ENCODE peak calls at places on chromosomes 4 and X, in seven cellular contexts. One of them, this sample, is unnamed.

GRCh38 chr4:19438228-19438627 is 813.5 kb upstream of the SLIT2 start:
- DNase-seq in uterus: no peak
- DNase-seq in tibial artery: no peak
- DNase-seq in omental fat pad: no peak
- DNase-seq in lung: no peak
- DNase-seq in A549: no peak
- DNase-seq in ascending aorta: no peak
- DNase-seq in this sample: peak

GRCh38 chr4:146545102-146545501 is 23.4 kb upstream of the SLC10A7 start:
- DNase-seq in uterus: no peak
- DNase-seq in tibial artery: no peak
- DNase-seq in omental fat pad: no peak
- DNase-seq in lung: no peak
- DNase-seq in A549: peak
- DNase-seq in ascending aorta: no peak
- DNase-seq in this sample: peak

GRCh38 chr4:65623509-65623908 is 46.8 kb downstream of the EPHA5 start:
- DNase-seq in uterus: no peak
- DNase-seq in tibial artery: no peak
- DNase-seq in omental fat pad: no peak
- DNase-seq in lung: no peak
- DNase-seq in A549: no peak
- DNase-seq in ascending aorta: no peak
- DNase-seq in this sample: peak

GRCh38 chr4:140092094-140092820 is 61.7 kb downstream of the MAML3 start:
- DNase-seq in uterus: no peak
- DNase-seq in tibial artery: peak
- DNase-seq in omental fat pad: no peak
- DNase-seq in lung: no peak
- DNase-seq in A549: no peak
- DNase-seq in ascending aorta: no peak
- DNase-seq in this sample: peak

GRCh38 chrX:30735839-30736238 is 82.6 kb downstream of the GK start:
- DNase-seq in uterus: peak
- DNase-seq in tibial artery: peak
- DNase-seq in omental fat pad: peak
- DNase-seq in lung: peak
- DNase-seq in A549: peak
- DNase-seq in ascending aorta: no peak
- DNase-seq in this sample: peak

GRCh38 chr4:137226221-137226620 is 306.1 kb downstream of the PCDH18 start:
- DNase-seq in uterus: no peak
- DNase-seq in tibial artery: no peak
- DNase-seq in omental fat pad: no peak
- DNase-seq in lung: no peak
- DNase-seq in A549: no peak
- DNase-seq in ascending aorta: no peak
- DNase-seq in this sample: no peak

GRCh38 chrX:1493317-1493856 is 40.7 kb upstream of the ASMTL start:
- DNase-seq in uterus: no peak
- DNase-seq in tibial artery: no peak
- DNase-seq in omental fat pad: no peak
- DNase-seq in lung: no peak
- DNase-seq in A549: no peak
- DNase-seq in ascending aorta: no peak
- DNase-seq in this sample: no peak

GRCh38 chrX:23749129-23749528 is 6.1 kb upstream of the ACOT9 start:
- DNase-seq in uterus: no peak
- DNase-seq in tibial artery: no peak
- DNase-seq in omental fat pad: no peak
- DNase-seq in lung: no peak
- DNase-seq in A549: no peak
- DNase-seq in ascending aorta: no peak
- DNase-seq in this sample: no peak

GRCh38 chr4:27024807-27025206 is 164.2 kb downstream of the STIM2 start:
- DNase-seq in uterus: no peak
- DNase-seq in tibial artery: no peak
- DNase-seq in omental fat pad: no peak
- DNase-seq in lung: no peak
- DNase-seq in A549: no peak
- DNase-seq in ascending aorta: no peak
- DNase-seq in this sample: no peak

GRCh38 chr4:1370321-1371124 is 23.5 kb downstream of the UVSSA start:
- DNase-seq in uterus: no peak
- DNase-seq in tibial artery: no peak
- DNase-seq in omental fat pad: no peak
- DNase-seq in lung: no peak
- DNase-seq in A549: no peak
- DNase-seq in ascending aorta: no peak
- DNase-seq in this sample: no peak

GRCh38 chr4:61527886-61528285 is 327.8 kb downstream of the ADGRL3 start:
- DNase-seq in uterus: no peak
- DNase-seq in tibial artery: no peak
- DNase-seq in omental fat pad: no peak
- DNase-seq in lung: no peak
- DNase-seq in A549: no peak
- DNase-seq in ascending aorta: no peak
- DNase-seq in this sample: no peak

GRCh38 chr4:184503869-184504300 is 29.5 kb upstream of the IRF2 start:
- DNase-seq in uterus: no peak
- DNase-seq in tibial artery: no peak
- DNase-seq in omental fat pad: no peak
- DNase-seq in lung: no peak
- DNase-seq in A549: no peak
- DNase-seq in ascending aorta: no peak
- DNase-seq in this sample: peak

GRCh38 chr4:104629601-104630000 is 134.9 kb upstream of the CXXC4 start:
- DNase-seq in uterus: no peak
- DNase-seq in tibial artery: no peak
- DNase-seq in omental fat pad: no peak
- DNase-seq in lung: no peak
- DNase-seq in A549: no peak
- DNase-seq in ascending aorta: no peak
- DNase-seq in this sample: peak

GRCh38 chr4:173365359-173365996 is 5.3 kb upstream of the SAP30 start:
- DNase-seq in uterus: no peak
- DNase-seq in tibial artery: no peak
- DNase-seq in omental fat pad: no peak
- DNase-seq in lung: no peak
- DNase-seq in A549: no peak
- DNase-seq in ascending aorta: no peak
- DNase-seq in this sample: no peak

GRCh38 chrX:118807151-118808017 is 16.2 kb upstream of the ZCCHC12 start:
- DNase-seq in uterus: peak
- DNase-seq in tibial artery: no peak
- DNase-seq in omental fat pad: no peak
- DNase-seq in lung: no peak
- DNase-seq in A549: peak
- DNase-seq in ascending aorta: no peak
- DNase-seq in this sample: peak

GRCh38 chrX:74448669-74449068 is 27.4 kb downstream of the SLC16A2 start:
- DNase-seq in uterus: no peak
- DNase-seq in tibial artery: no peak
- DNase-seq in omental fat pad: no peak
- DNase-seq in lung: no peak
- DNase-seq in A549: no peak
- DNase-seq in ascending aorta: no peak
- DNase-seq in this sample: no peak

GRCh38 chr4:122914292-122914904 is 8.0 kb downstream of the NUDT6 start:
- DNase-seq in uterus: no peak
- DNase-seq in tibial artery: no peak
- DNase-seq in omental fat pad: no peak
- DNase-seq in lung: no peak
- DNase-seq in A549: no peak
- DNase-seq in ascending aorta: no peak
- DNase-seq in this sample: peak

GRCh38 chrX:50081282-50081955 is 119.4 kb downstream of the AKAP4 start:
- DNase-seq in uterus: no peak
- DNase-seq in tibial artery: peak
- DNase-seq in omental fat pad: no peak
- DNase-seq in lung: peak
- DNase-seq in A549: no peak
- DNase-seq in ascending aorta: no peak
- DNase-seq in this sample: peak

GRCh38 chrX:103629295-103630170 is 758 bp downstream of the TCEAL1 start:
- DNase-seq in uterus: peak
- DNase-seq in tibial artery: peak
- DNase-seq in omental fat pad: no peak
- DNase-seq in lung: peak
- DNase-seq in A549: peak
- DNase-seq in ascending aorta: no peak
- DNase-seq in this sample: peak

GRCh38 chrX:153827903-153828302 is 2.4 kb downstream of the PDZD4 start:
- DNase-seq in uterus: no peak
- DNase-seq in tibial artery: no peak
- DNase-seq in omental fat pad: no peak
- DNase-seq in lung: no peak
- DNase-seq in A549: no peak
- DNase-seq in ascending aorta: no peak
- DNase-seq in this sample: no peak

GRCh38 chr4:40702800-40703151 is 47.0 kb upstream of the NSUN7 start:
- DNase-seq in uterus: no peak
- DNase-seq in tibial artery: no peak
- DNase-seq in omental fat pad: no peak
- DNase-seq in lung: no peak
- DNase-seq in A549: no peak
- DNase-seq in ascending aorta: no peak
- DNase-seq in this sample: peak

GRCh38 chrX:82945332-82945731 is 562.8 kb upstream of the POU3F4 start:
- DNase-seq in uterus: no peak
- DNase-seq in tibial artery: no peak
- DNase-seq in omental fat pad: no peak
- DNase-seq in lung: no peak
- DNase-seq in A549: no peak
- DNase-seq in ascending aorta: no peak
- DNase-seq in this sample: peak
- TF ChIP-seq CTCF in uterus: no peak
- TF ChIP-seq CTCF in tibial artery: no peak
- TF ChIP-seq CTCF in omental fat pad: no peak
- TF ChIP-seq CTCF in lung: no peak
- TF ChIP-seq CTCF in A549: no peak
- TF ChIP-seq CTCF in ascending aorta: no peak
- TF ChIP-seq CTCF in this sample: peak

GRCh38 chrX:106959897-106960296 is 39.7 kb downstream of the CLDN2 start:
- DNase-seq in uterus: no peak
- DNase-seq in tibial artery: no peak
- DNase-seq in omental fat pad: no peak
- DNase-seq in lung: no peak
- DNase-seq in A549: peak
- DNase-seq in ascending aorta: no peak
- DNase-seq in this sample: peak
- TF ChIP-seq CTCF in uterus: no peak
- TF ChIP-seq CTCF in tibial artery: no peak
- TF ChIP-seq CTCF in omental fat pad: no peak
- TF ChIP-seq CTCF in lung: no peak
- TF ChIP-seq CTCF in A549: peak
- TF ChIP-seq CTCF in ascending aorta: no peak
- TF ChIP-seq CTCF in this sample: peak

DNA sequence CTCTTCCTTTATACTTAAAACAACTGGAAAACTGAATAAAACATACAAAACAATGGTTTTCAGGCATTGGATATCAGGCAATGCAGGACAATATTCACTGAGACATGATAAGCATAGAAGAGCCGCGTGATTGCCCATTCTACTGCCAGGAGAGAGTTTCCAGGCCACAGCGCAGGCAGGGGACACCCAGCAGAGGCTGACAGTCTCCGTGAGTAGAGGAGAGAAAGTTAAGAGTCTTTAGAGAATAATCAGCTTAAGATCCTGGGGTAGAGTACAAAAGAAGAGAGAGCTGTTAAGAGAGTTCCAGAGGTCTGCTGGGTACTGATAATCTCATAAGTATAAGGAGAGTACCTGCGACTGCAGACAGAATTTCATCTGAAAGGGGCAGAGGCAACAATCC is 18.4 kb upstream of the FRAS1 start:
- DNase-seq in uterus: no peak
- DNase-seq in tibial artery: no peak
- DNase-seq in omental fat pad: no peak
- DNase-seq in lung: no peak
- DNase-seq in A549: no peak
- DNase-seq in ascending aorta: no peak
- DNase-seq in this sample: no peak
- TF ChIP-seq CTCF in uterus: no peak
- TF ChIP-seq CTCF in tibial artery: no peak
- TF ChIP-seq CTCF in omental fat pad: no peak
- TF ChIP-seq CTCF in lung: no peak
- TF ChIP-seq CTCF in A549: no peak
- TF ChIP-seq CTCF in ascending aorta: no peak
- TF ChIP-seq CTCF in this sample: no peak

GRCh38 chr4:25234390-25235367 is 846 bp downstream of the PI4K2B start:
- DNase-seq in uterus: peak
- DNase-seq in tibial artery: peak
- DNase-seq in omental fat pad: peak
- DNase-seq in lung: peak
- DNase-seq in A549: peak
- DNase-seq in ascending aorta: no peak
- DNase-seq in this sample: peak
- TF ChIP-seq CTCF in uterus: peak
- TF ChIP-seq CTCF in tibial artery: peak
- TF ChIP-seq CTCF in omental fat pad: no peak
- TF ChIP-seq CTCF in lung: peak
- TF ChIP-seq CTCF in A549: peak
- TF ChIP-seq CTCF in ascending aorta: peak
- TF ChIP-seq CTCF in this sample: peak

GRCh38 chr4:86879641-86880040 is 12.6 kb downstream of the C4orf36 start:
- DNase-seq in uterus: no peak
- DNase-seq in tibial artery: no peak
- DNase-seq in omental fat pad: no peak
- DNase-seq in lung: no peak
- DNase-seq in A549: no peak
- DNase-seq in ascending aorta: no peak
- DNase-seq in this sample: no peak

GRCh38 chr4:86876894-86877685 is 15.1 kb downstream of the C4orf36 start:
- DNase-seq in uterus: no peak
- DNase-seq in tibial artery: no peak
- DNase-seq in omental fat pad: no peak
- DNase-seq in lung: no peak
- DNase-seq in A549: no peak
- DNase-seq in ascending aorta: no peak
- DNase-seq in this sample: no peak

DNA sequence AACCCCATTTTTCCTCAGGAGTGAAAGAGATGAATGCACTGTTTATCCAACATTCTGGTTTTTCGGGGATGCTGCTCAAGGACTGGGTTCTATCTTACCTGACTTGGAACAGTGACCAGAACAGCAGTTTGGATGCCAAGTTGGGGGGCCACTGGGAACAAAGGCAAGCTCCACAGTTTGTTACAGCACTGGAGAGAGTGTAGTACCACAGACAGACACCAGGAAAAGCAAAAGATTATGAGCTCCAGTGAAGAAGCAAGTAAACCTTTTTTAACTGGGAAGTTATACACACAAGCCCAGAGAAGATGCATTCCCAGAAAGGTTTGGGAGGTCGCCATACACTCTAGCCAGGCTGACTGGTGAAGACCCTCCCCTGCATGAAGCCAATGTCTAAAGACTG is 13.6 kb downstream of the C4orf36 start:
- DNase-seq in uterus: no peak
- DNase-seq in tibial artery: no peak
- DNase-seq in omental fat pad: no peak
- DNase-seq in lung: no peak
- DNase-seq in A549: no peak
- DNase-seq in ascending aorta: no peak
- DNase-seq in this sample: no peak
- TF ChIP-seq CTCF in uterus: no peak
- TF ChIP-seq CTCF in tibial artery: no peak
- TF ChIP-seq CTCF in omental fat pad: no peak
- TF ChIP-seq CTCF in lung: no peak
- TF ChIP-seq CTCF in A549: no peak
- TF ChIP-seq CTCF in ascending aorta: no peak
- TF ChIP-seq CTCF in this sample: peak

GRCh38 chrX:147803948-147804347 is 107.8 kb upstream of the FMR1 start:
- DNase-seq in uterus: no peak
- DNase-seq in tibial artery: no peak
- DNase-seq in omental fat pad: no peak
- DNase-seq in lung: no peak
- DNase-seq in A549: peak
- DNase-seq in ascending aorta: no peak
- DNase-seq in this sample: peak
- TF ChIP-seq CTCF in uterus: no peak
- TF ChIP-seq CTCF in tibial artery: peak
- TF ChIP-seq CTCF in omental fat pad: no peak
- TF ChIP-seq CTCF in lung: no peak
- TF ChIP-seq CTCF in A549: peak
- TF ChIP-seq CTCF in ascending aorta: no peak
- TF ChIP-seq CTCF in this sample: peak